ENCODE peak calls at places on chromosomes 7 and 10, in four cellular contexts. W, C, Q and Z are unnamed samples.

GRCh38 chr10:125296598-125296997 is 136.2 kb upstream of the CTBP2 start:
- DNase-seq in W (no peak), C (no peak), Q (no peak), Z (no peak)

GRCh38 chr7:23129036-23129435 is 23.5 kb downstream of the KLHL7 start:
- DNase-seq in W (no peak), C (no peak), Q (no peak), Z (no peak)

GRCh38 chr7:130486114-130486962 is 5.5 kb upstream of the MEST start:
- DNase-seq in W (peak; percentile 37), C (peak; percentile 74), Q (peak; percentile 35), Z (peak; percentile 92)

GRCh38 chr10:104321226-104321625 is 17.0 kb downstream of the ITPRIP start:
- DNase-seq in W (no peak), C (no peak), Q (no peak), Z (no peak)

GRCh38 chr7:117012284-117013174 is 59.2 kb downstream of the ST7 start:
- DNase-seq in W (no peak), C (no peak), Q (no peak), Z (no peak)

GRCh38 chr10:42974693-42975002 is 102.2 kb upstream of the RET start:
- DNase-seq in W (no peak), C (no peak), Q (no peak), Z (no peak)

GRCh38 chr10:57992321-57993077 is 275.2 kb downstream of the IPMK start:
- DNase-seq in W (no peak), C (no peak), Q (no peak), Z (no peak)

GRCh38 chr10:103507235-103508191 is 14.0 kb downstream of the NEURL1 start:
- DNase-seq in W (no peak), C (no peak), Q (peak; percentile 81), Z (peak; percentile 84)

GRCh38 chr7:85153715-85154114 is 33.1 kb downstream of the SEMA3D start:
- DNase-seq in W (no peak), C (no peak), Q (no peak), Z (no peak)

GRCh38 chr10:70223728-70224127 is 9.5 kb downstream of the PPA1 start:
- DNase-seq in W (no peak), C (no peak), Q (no peak), Z (no peak)

GRCh38 chr7:116433246-116433645 is 66.3 kb upstream of the CAV2 start:
- DNase-seq in W (no peak), C (no peak), Q (no peak), Z (no peak)

GRCh38 chr10:11437391-11438241 is 173.8 kb downstream of the USP6NL start:
- DNase-seq in W (no peak), C (no peak), Q (no peak), Z (no peak)

GRCh38 chr10:132308588-132309451 is 1.1 kb upstream of the STK32C start:
- DNase-seq in W (no peak), C (no peak), Q (peak; percentile 70), Z (no peak)

GRCh38 chr7:43582503-43583423 is at the start of gene STK17A:
- DNase-seq in W (peak; percentile 91), C (peak; percentile 95), Q (peak; percentile 96), Z (peak; percentile 94)

GRCh38 chr10:17951868-17952371 is at the start of gene SLC39A12:
- DNase-seq in W (no peak), C (no peak), Q (no peak), Z (no peak)

GRCh38 chr7:101088069-101088425 is 2.8 kb downstream of the TRIM56 start:
- DNase-seq in W (no peak), C (no peak), Q (no peak), Z (no peak)

GRCh38 chr10:93436577-93436976 is 45.6 kb downstream of the MYOF start:
- DNase-seq in W (no peak), C (no peak), Q (no peak), Z (no peak)

GRCh38 chr10:86108696-86109095 is 257.9 kb downstream of the GRID1 start:
- DNase-seq in W (no peak), C (no peak), Q (no peak), Z (no peak)

GRCh38 chr7:127850195-127850594 is 181.0 kb downstream of the LRRC4 start:
- DNase-seq in W (no peak), C (no peak), Q (no peak), Z (no peak)

GRCh38 chr7:132116369-132116768 is 459.9 kb downstream of the PLXNA4 start:
- DNase-seq in W (no peak), C (no peak), Q (no peak), Z (no peak)

GRCh38 chr10:78520737-78521430 is 487.2 kb downstream of the RPS24 start:
- DNase-seq in W (no peak), C (no peak), Q (no peak), Z (peak; percentile 21)

GRCh38 chr7:30694774-30695721 is 12.8 kb upstream of the CRHR2 start:
- DNase-seq in W (no peak), C (no peak), Q (no peak), Z (no peak)

GRCh38 chr7:64880322-64881297 is 22.5 kb upstream of the ZNF273 start:
- DNase-seq in W (no peak), C (no peak), Q (no peak), Z (no peak)

GRCh38 chr7:135335628-135336139 is 102.0 kb downstream of the STRA8 start:
- DNase-seq in W (no peak), C (peak; percentile 55), Q (peak; percentile 85), Z (peak; percentile 85)

GRCh38 chr7:148105853-148106252 is 484.7 kb upstream of the C7orf33 start:
- DNase-seq in W (no peak), C (no peak), Q (no peak), Z (no peak)

GRCh38 chr7:134619627-134620331 is 26.9 kb upstream of the BPGM start:
- DNase-seq in W (no peak), C (no peak), Q (no peak), Z (peak; percentile 49)

GRCh38 chr7:37656913-37657530 is 26.5 kb upstream of the GPR141 start:
- DNase-seq in W (no peak), C (no peak), Q (no peak), Z (no peak)

GRCh38 chr10:62373995-62374861 is at the start of gene ZNF365:
- DNase-seq in W (peak; percentile 85), C (peak; percentile 38), Q (peak; percentile 65), Z (peak; percentile 54)

GRCh38 chr7:163971-164881 is 28.1 kb upstream of the FAM20C start:
- DNase-seq in W (no peak), C (no peak), Q (no peak), Z (no peak)

GRCh38 chr10:124671486-124672075 is 72.6 kb downstream of the FAM53B start:
- DNase-seq in W (peak; percentile 95), C (no peak), Q (no peak), Z (no peak)

GRCh38 chr7:154204046-154204445 is 151.8 kb downstream of the DPP6 start:
- DNase-seq in W (no peak), C (no peak), Q (no peak), Z (no peak)

GRCh38 chr10:69439350-69439739 is 11.9 kb upstream of the TSPAN15 start:
- DNase-seq in W (no peak), C (no peak), Q (no peak), Z (no peak)

GRCh38 chr7:16960566-16960965 is 78.8 kb upstream of the AGR3 start:
- DNase-seq in W (peak; percentile 14), C (no peak), Q (no peak), Z (no peak)

GRCh38 chr10:3401491-3401938 is 228.9 kb upstream of the PITRM1 start:
- DNase-seq in W (no peak), C (no peak), Q (no peak), Z (no peak)

GRCh38 chr7:130292682-130293257 is at the start of gene CPA4:
- DNase-seq in W (no peak), C (no peak), Q (no peak), Z (peak; percentile 20)

GRCh38 chr10:30973737-30974136 is 57.9 kb downstream of the ZNF438 start:
- DNase-seq in W (no peak), C (no peak), Q (no peak), Z (no peak)

GRCh38 chr7:73894851-73895441 is 34.0 kb downstream of the TMEM270 start:
- DNase-seq in W (no peak), C (no peak), Q (no peak), Z (no peak)

GRCh38 chr10:110414563-110415309 is 83.0 kb upstream of the DUSP5 start:
- DNase-seq in W (peak; percentile 67), C (peak; percentile 79), Q (no peak), Z (no peak)